ENCODE peak calls at places on chromosomes 2 and 18, in nine cellular contexts. S, Z, X, A, B, Y, C, Q and K are unnamed samples.

GRCh38 chr2:175957845-175958244 is 44.2 kb downstream of the LNPK start:
- DNase-seq in S (peak), Z (no peak), X (no peak), A (no peak), B (no peak), Y (no peak), C (no peak), Q (no peak), K (no peak)

GRCh38 chr2:107585851-107586250 is 240.8 kb upstream of the RGPD4 start:
- DNase-seq in S (no peak), Z (no peak), X (no peak), A (no peak), B (no peak), Y (no peak), C (peak), Q (no peak), K (no peak)

GRCh38 chr2:221215487-221215886 is 356.6 kb downstream of the EPHA4 start:
- DNase-seq in S (no peak), Z (no peak), X (no peak), A (no peak), B (no peak), Y (no peak), C (no peak), Q (no peak), K (no peak)

GRCh38 chr2:173033080-173033479 is 42.6 kb upstream of the MAP3K20 start:
- DNase-seq in S (no peak), Z (peak), X (no peak), A (no peak), B (no peak), Y (no peak), C (no peak), Q (no peak), K (no peak)

GRCh38 chr2:152046940-152047339 is 51.9 kb downstream of the CACNB4 start:
- DNase-seq in S (no peak), Z (no peak), X (no peak), A (no peak), B (no peak), Y (no peak), C (no peak), Q (peak), K (no peak)

GRCh38 chr2:53450885-53451284 is 316.7 kb upstream of the CHAC2 start:
- DNase-seq in S (no peak), Z (no peak), X (no peak), A (no peak), B (no peak), Y (no peak), C (no peak), Q (no peak), K (no peak)

GRCh38 chr2:55061534-55062344 is 11.5 kb upstream of the RTN4 start:
- DNase-seq in S (no peak), Z (no peak), X (no peak), A (no peak), B (no peak), Y (no peak), C (no peak), Q (no peak), K (no peak)

GRCh38 chr2:160253440-160254296 is 53.6 kb upstream of the ITGB6 start:
- DNase-seq in S (no peak), Z (peak), X (no peak), A (no peak), B (peak), Y (no peak), C (peak), Q (no peak), K (no peak)

GRCh38 chr2:98500561-98500960 is 55.9 kb downstream of the INPP4A start:
- DNase-seq in S (no peak), Z (no peak), X (no peak), A (no peak), B (no peak), Y (no peak), C (no peak), Q (no peak), K (no peak)

GRCh38 chr18:49967171-49967570 is 153.8 kb upstream of the ACAA2 start:
- DNase-seq in S (no peak), Z (no peak), X (peak), A (no peak), B (peak), Y (no peak), C (no peak), Q (no peak), K (no peak)

GRCh38 chr2:172333206-172333605 is 94.2 kb upstream of the ITGA6 start:
- DNase-seq in S (no peak), Z (no peak), X (no peak), A (no peak), B (no peak), Y (no peak), C (no peak), Q (no peak), K (no peak)

GRCh38 chr2:24238158-24238557 is 63.3 kb downstream of the FAM228A start:
- DNase-seq in S (no peak), Z (no peak), X (no peak), A (no peak), B (no peak), Y (no peak), C (no peak), Q (no peak), K (no peak)

GRCh38 chr2:73985318-73986084 is 791 bp downstream of the TET3 start:
- DNase-seq in S (peak), Z (no peak), X (no peak), A (peak), B (peak), Y (no peak), C (no peak), Q (peak), K (no peak)

GRCh38 chr2:122516775-122517174 is 761.3 kb downstream of the TSN start:
- DNase-seq in S (no peak), Z (no peak), X (no peak), A (no peak), B (no peak), Y (no peak), C (no peak), Q (no peak), K (no peak)

DNA sequence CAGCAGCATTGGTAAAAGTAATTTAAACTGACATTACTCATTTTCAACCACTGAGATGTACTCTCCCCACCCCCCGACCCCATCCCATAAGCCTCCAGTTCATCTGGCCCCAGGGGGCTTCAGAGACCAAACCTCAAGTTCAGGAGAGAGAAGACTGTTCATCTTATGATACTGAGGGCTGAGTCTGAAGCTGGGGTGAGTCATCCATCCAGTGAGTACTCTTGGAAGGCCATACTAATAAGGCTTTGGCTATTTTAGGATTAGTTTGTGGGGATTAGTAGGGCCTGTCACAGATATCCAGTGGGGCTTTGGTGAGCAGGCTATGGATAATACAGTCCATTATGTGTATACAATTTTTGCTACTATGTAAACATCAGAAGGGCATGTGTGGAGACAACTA is 125.3 kb upstream of the APCDD1 start:
- DNase-seq in S (no peak), Z (no peak), X (no peak), A (no peak), B (no peak), Y (no peak), C (peak), Q (no peak), K (no peak)
- H3K4me3 ChIP-seq in S (no peak), Z (no peak), X (no peak), A (no peak), B (no peak), Y (no peak), C (no peak), Q (no peak), K (no peak)

DNA sequence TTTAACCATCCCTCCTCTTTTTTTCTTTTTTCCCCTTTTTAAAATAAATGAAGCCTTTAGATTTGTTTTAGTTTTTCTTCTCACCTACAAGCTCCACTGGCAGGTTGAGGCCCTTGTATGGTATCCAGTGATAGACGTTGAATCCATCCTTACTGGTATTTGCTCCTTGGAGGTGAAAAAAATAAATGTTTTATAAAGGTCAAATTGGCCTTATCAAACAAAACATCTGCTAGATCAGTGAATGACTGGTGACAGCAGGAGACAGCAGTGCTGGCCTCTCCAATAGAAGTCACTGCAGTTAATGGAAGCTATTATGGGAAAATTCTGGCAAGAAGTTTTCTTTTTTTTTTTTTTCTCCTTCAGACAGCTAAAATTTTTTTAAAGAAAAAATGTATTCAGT is 12.6 kb upstream of the SP9 start:
- DNase-seq in S (no peak), Z (no peak), X (no peak), A (no peak), B (no peak), Y (no peak), C (no peak), Q (no peak), K (no peak)
- H3K4me3 ChIP-seq in S (no peak), Z (no peak), X (no peak), A (no peak), B (no peak), Y (no peak), C (no peak), Q (no peak), K (no peak)

DNA sequence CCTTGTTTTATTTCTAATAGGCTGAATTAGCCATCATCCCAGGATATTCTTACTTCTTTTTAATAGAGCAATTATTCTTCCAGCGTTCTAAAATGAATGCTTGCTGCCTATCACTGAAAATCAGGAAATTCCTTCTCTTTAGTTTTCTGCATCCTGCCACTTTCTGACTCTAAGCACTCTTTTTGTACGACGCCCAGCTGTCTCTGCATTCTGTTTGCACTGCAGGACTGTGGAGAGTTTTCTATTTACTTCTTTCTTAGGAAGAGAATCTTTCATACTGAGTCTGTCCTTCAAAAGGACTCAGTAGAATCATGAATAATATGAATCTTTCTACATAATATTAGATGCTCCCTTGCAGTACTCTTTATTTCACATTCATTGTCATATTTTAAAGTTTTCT is 360.3 kb upstream of the DSEL start:
- DNase-seq in S (no peak), Z (no peak), X (no peak), A (no peak), B (no peak), Y (no peak), C (no peak), Q (no peak), K (no peak)
- H3K4me3 ChIP-seq in S (no peak), Z (no peak), X (no peak), A (no peak), B (no peak), Y (no peak), C (no peak), Q (no peak), K (no peak)

DNA sequence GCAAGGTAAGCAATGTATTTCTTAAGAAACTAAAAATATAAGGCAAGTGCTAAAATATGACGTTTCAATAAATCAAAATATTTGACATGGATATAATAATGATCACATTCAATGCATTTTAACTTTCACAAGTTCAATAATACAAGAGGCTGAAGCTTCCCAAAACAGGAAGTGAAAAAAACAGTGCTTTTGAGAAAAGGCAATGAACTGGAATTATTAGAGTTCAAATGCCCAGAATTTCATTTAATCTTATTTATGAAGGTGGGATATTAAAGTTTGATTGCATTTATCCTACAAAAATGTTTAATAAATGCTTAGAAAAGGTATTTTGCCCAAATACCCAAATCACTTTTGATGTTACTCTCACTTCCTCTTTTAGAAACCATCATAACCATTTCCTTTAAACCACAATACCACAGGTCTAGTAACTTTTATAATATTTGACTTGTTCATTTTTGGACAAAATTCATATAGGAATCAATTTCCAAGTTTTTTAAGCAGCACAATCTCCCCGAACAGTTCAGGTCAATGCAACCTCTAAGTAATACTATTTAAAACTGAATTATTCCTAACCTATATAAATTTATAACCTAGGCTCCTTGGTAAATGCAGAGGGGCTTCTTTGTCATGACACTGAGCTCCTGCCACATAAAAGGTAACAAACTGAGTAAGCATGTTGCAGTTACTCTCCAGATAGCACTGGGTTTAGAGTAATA is 2.1 kb downstream of the NCKAP1 start:
- DNase-seq in S (no peak), Z (no peak), X (no peak), A (no peak), B (no peak), Y (no peak), C (no peak), Q (peak), K (peak)
- H3K4me3 ChIP-seq in S (peak), Z (peak), X (peak), A (no peak), B (peak), Y (no peak), C (peak), Q (no peak), K (no peak)